ENCODE peak calls at places on chromosomes 6 and 20, in five cellular contexts. F, E, Y, U and P are unnamed samples.

GRCh38 chr6:3421763-3422456 is 34.9 kb downstream of the SLC22A23 start:
- DNase-seq in F (no peak), E (no peak), Y (peak; percentile 56), U (no peak), P (peak; percentile 47)

GRCh38 chr6:132798820-132799538 is 542 bp upstream of the SLC18B1 start:
- DNase-seq in F (peak; percentile 77), E (peak; percentile 76), Y (peak; percentile 74), U (peak; percentile 48), P (peak; percentile 93)

GRCh38 chr6:151240036-151240685 is 394 bp downstream of the AKAP12 start:
- DNase-seq in F (peak; percentile 94), E (peak; percentile 85), Y (peak; percentile 91), U (peak; percentile 92), P (peak; percentile 25)

GRCh38 chr6:166084951-166085350 is 82.7 kb downstream of the TBXT start:
- DNase-seq in F (no peak), E (no peak), Y (no peak), U (no peak), P (no peak)

GRCh38 chr20:10565191-10565921 is 108.4 kb downstream of the JAG1 start:
- DNase-seq in F (no peak), E (no peak), Y (peak; percentile 88), U (no peak), P (no peak)

GRCh38 chr20:58448958-58449357 is 59.9 kb downstream of the VAPB start:
- DNase-seq in F (no peak), E (no peak), Y (no peak), U (no peak), P (no peak)

GRCh38 chr6:124961784-124962611 is at the start of gene RNF217:
- DNase-seq in F (peak; percentile 49), E (peak; percentile 77), Y (peak; percentile 67), U (peak; percentile 45), P (peak; percentile 12)

GRCh38 chr6:127516676-127517273 is 2.4 kb downstream of the MTCL3 start:
- DNase-seq in F (peak; percentile 74), E (peak; percentile 74), Y (peak; percentile 73), U (peak; percentile 62), P (peak; percentile 31)

GRCh38 chr6:6915219-6915618 is 192.5 kb upstream of the RREB1 start:
- DNase-seq in F (no peak), E (no peak), Y (no peak), U (no peak), P (no peak)

GRCh38 chr6:71209626-71210025 is 79.0 kb upstream of the OGFRL1 start:
- DNase-seq in F (no peak), E (no peak), Y (no peak), U (no peak), P (no peak)

GRCh38 chr6:90496617-90497016 is 90.3 kb downstream of the MAP3K7 start:
- DNase-seq in F (no peak), E (no peak), Y (no peak), U (no peak), P (no peak)

GRCh38 chr6:16148498-16148897 is 19.6 kb downstream of the MYLIP start:
- DNase-seq in F (peak; percentile 50), E (no peak), Y (no peak), U (no peak), P (peak; percentile 41)

GRCh38 chr6:132300323-132300949 is 100.8 kb downstream of the MOXD1 start:
- DNase-seq in F (peak; percentile 43), E (no peak), Y (peak; percentile 70), U (no peak), P (peak; percentile 35)

GRCh38 chr6:74585779-74586178 is 620.1 kb downstream of the COL12A1 start:
- DNase-seq in F (no peak), E (no peak), Y (no peak), U (no peak), P (no peak)

GRCh38 chr20:17169575-17170136 is 57.2 kb upstream of the PCSK2 start:
- DNase-seq in F (no peak), E (no peak), Y (no peak), U (no peak), P (no peak)

GRCh38 chr6:139680819-139681218 is 306.4 kb upstream of the CITED2 start:
- DNase-seq in F (no peak), E (no peak), Y (no peak), U (no peak), P (peak; percentile 26)

GRCh38 chr6:25488156-25488555 is 163.9 kb upstream of the SCGN start:
- DNase-seq in F (no peak), E (no peak), Y (no peak), U (no peak), P (no peak)

GRCh38 chr20:25205277-25206062 is 10.0 kb downstream of the ENTPD6 start:
- DNase-seq in F (no peak), E (no peak), Y (no peak), U (no peak), P (peak; percentile 28)

GRCh38 chr6:68575765-68576439 is 59.2 kb upstream of the ADGRB3 start:
- DNase-seq in F (peak; percentile 78), E (peak; percentile 62), Y (no peak), U (no peak), P (no peak)

GRCh38 chr6:16684195-16684689 is 77.0 kb downstream of the ATXN1 start:
- DNase-seq in F (no peak), E (no peak), Y (peak; percentile 54), U (no peak), P (peak; percentile 25)

GRCh38 chr6:106883808-106884262 is 90.7 kb downstream of the CD24 start:
- DNase-seq in F (no peak), E (no peak), Y (no peak), U (no peak), P (no peak)

GRCh38 chr6:170143401-170144150 is 147.3 kb downstream of the DLL1 start:
- DNase-seq in F (no peak), E (no peak), Y (no peak), U (no peak), P (no peak)

GRCh38 chr6:13404115-13404891 is 76.0 kb upstream of the TBC1D7 start:
- DNase-seq in F (no peak), E (no peak), Y (no peak), U (no peak), P (no peak)

GRCh38 chr6:1652842-1653241 is 43.1 kb downstream of the FOXC1 start:
- DNase-seq in F (no peak), E (no peak), Y (no peak), U (no peak), P (no peak)

GRCh38 chr6:163554663-163555062 is 140.1 kb downstream of the QKI start:
- DNase-seq in F (peak; percentile 61), E (peak; percentile 76), Y (peak; percentile 41), U (no peak), P (peak; percentile 61)

GRCh38 chr6:120010075-120010474 is 660.5 kb upstream of the MAN1A1 start:
- DNase-seq in F (no peak), E (no peak), Y (no peak), U (no peak), P (no peak)

GRCh38 chr20:4220756-4221155 is 205.4 kb upstream of the RNF24 start:
- DNase-seq in F (no peak), E (no peak), Y (no peak), U (no peak), P (no peak)

GRCh38 chr20:4220352-4220751 is 205.0 kb upstream of the RNF24 start:
- DNase-seq in F (no peak), E (no peak), Y (no peak), U (no peak), P (no peak)

GRCh38 chr20:4216142-4216735 is 200.9 kb upstream of the RNF24 start:
- DNase-seq in F (no peak), E (no peak), Y (no peak), U (no peak), P (peak; percentile 95)

GRCh38 chr20:4217349-4217761 is 202.0 kb upstream of the RNF24 start:
- DNase-seq in F (peak; percentile 52), E (no peak), Y (no peak), U (no peak), P (peak; percentile 58)

GRCh38 chr20:4216866-4217265 is 201.5 kb upstream of the RNF24 start:
- DNase-seq in F (no peak), E (no peak), Y (no peak), U (no peak), P (peak; percentile 85)
- H3K27ac ChIP-seq in F (no peak overlapping the region), E (no peak overlapping the region), Y (no peak overlapping the region), U (no peak overlapping the region), P (peak overlapping the region; percentile 48)

DNA sequence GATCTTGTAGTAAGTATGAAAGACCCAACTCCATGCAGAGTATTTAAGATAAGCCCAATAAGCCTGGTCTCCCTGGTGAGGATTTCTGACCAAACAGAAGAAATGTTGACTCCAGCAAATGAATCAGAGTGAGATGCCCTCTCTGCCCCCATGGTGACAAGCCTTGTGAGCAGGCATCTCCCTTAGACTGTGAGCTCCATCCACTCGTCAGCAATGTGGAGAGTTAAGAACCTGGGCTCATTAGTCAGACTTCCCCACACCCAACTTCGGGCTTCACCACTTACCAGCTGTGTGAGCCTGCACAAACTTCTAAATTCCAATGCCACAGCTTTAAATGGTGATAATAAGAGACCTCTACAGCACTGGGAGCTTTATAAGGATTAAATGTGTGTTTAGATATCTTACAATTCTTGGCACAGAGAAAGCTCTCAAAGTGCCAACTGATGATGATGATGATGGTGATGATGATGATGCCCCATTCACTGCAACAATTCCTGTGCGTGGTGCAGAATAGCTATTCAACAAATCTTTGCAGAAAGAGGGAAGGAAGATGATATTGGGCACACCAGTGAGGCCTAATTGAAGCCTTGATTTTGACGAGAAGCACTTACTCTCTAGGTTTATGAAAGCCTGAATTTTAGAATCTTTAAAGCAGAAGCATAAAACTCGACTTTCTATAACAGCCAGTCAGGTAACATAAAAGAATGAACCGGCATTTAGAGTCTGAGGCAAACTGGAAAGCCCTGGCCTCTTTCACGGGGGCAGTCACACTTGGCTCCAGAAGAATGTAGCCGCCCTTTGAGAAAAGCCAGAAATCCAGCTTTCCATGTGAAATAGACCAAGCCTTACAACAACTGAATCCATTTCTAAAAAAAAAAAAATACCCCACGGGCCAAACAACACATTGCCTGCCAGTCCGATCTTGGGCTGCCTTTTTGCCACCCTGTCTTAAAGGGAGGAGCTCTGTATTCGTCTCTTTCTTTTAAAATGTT is 253.2 kb upstream of the TAB2 start:
- DNase-seq in F (no peak), E (no peak), Y (no peak), U (no peak), P (no peak)
- H3K4me1 ChIP-seq in F (no peaks in the 10 kb centered on the region), E (no peaks in the 10 kb centered on the region), Y (peaks cover 12% of the 10 kb centered on the region), U (peaks cover 16% of the 10 kb centered on the region), P (peaks cover 15% of the 10 kb centered on the region)

GRCh38 chr6:34834789-34835518 is 43.1 kb downstream of the BLTP3A start:
- DNase-seq in F (no peak), E (no peak), Y (peak; percentile 30), U (no peak), P (peak; percentile 90)
- H2BK12ac ChIP-seq in F (no peak overlapping the region), E (no peak overlapping the region), Y (no peak overlapping the region), U (no peak overlapping the region), P (no peak overlapping the region)

GRCh38 chr6:33193619-33194018 is 1.4 kb upstream of the COL11A2 start:
- DNase-seq in F (no peak), E (no peak), Y (no peak), U (no peak), P (no peak)
- H3K27ac ChIP-seq in F (no peak overlapping the region), E (no peak overlapping the region), Y (no peak overlapping the region), U (no peak overlapping the region), P (no peak overlapping the region)

GRCh38 chr20:50790651-50791277 is 4.1 kb upstream of the BCAS4 start:
- DNase-seq in F (peak; percentile 94), E (peak; percentile 93), Y (peak; percentile 85), U (peak; percentile 76), P (peak; percentile 95)

GRCh38 chr20:50797142-50797541 is 2.3 kb downstream of the BCAS4 start:
- DNase-seq in F (no peak), E (no peak), Y (no peak), U (no peak), P (no peak)

GRCh38 chr20:50792708-50793574 is 1.9 kb upstream of the BCAS4 start:
- DNase-seq in F (no peak), E (no peak), Y (no peak), U (no peak), P (no peak)

GRCh38 chr20:50794846-50795634 is at the start of gene BCAS4:
- DNase-seq in F (peak; percentile 93), E (peak; percentile 89), Y (peak; percentile 71), U (peak; percentile 86), P (peak; percentile 92)

GRCh38 chr20:50794181-50794845 is 548 bp upstream of the BCAS4 start:
- DNase-seq in F (no peak), E (no peak), Y (no peak), U (no peak), P (no peak)
- H3K4me1 ChIP-seq in F (no peaks in the 10 kb centered on the region), E (peaks cover 2% of the 10 kb centered on the region), Y (peaks cover 15% of the 10 kb centered on the region), U (peaks cover 9% of the 10 kb centered on the region), P (peaks cover 9% of the 10 kb centered on the region)